ENCODE peak calls at places on chromosomes 3 and 15, in four cellular contexts. One of them, this sample, is unnamed.

GRCh38 chr3:190449801-190450200 is at the start of gene TMEM207:
- DNase-seq in HCT116: no peak
- DNase-seq in testis: no peak
- DNase-seq in PC-3: no peak
- DNase-seq in this sample: no peak

GRCh38 chr15:100889359-100890058 is 9.9 kb downstream of the ALDH1A3 start:
- DNase-seq in PC-3: peak; percentile 68
- DNase-seq in HCT116: no peak
- DNase-seq in testis: peak; percentile 54
- DNase-seq in this sample: peak; percentile 50

GRCh38 chr3:130729154-130729553 is 17.5 kb downstream of the PIK3R4 start:
- DNase-seq in testis: no peak
- DNase-seq in HCT116: no peak
- DNase-seq in PC-3: no peak
- DNase-seq in this sample: no peak

GRCh38 chr3:95939235-95939824 is 875.1 kb upstream of the EPHA6 start:
- DNase-seq in PC-3: no peak
- DNase-seq in HCT116: no peak
- DNase-seq in testis: no peak
- DNase-seq in this sample: no peak

GRCh38 chr3:53754325-53754724 is 91.9 kb downstream of the CHDH start:
- DNase-seq in HCT116: no peak
- DNase-seq in testis: no peak
- DNase-seq in PC-3: no peak
- DNase-seq in this sample: no peak

GRCh38 chr3:194640829-194641228 is 7.6 kb upstream of the TMEM44 start:
- DNase-seq in HCT116: peak; percentile 8
- DNase-seq in PC-3: peak; percentile 32
- DNase-seq in testis: no peak
- DNase-seq in this sample: no peak

GRCh38 chr15:61099030-61099800 is 129.9 kb downstream of the RORA start:
- DNase-seq in testis: no peak
- DNase-seq in HCT116: no peak
- DNase-seq in PC-3: no peak
- DNase-seq in this sample: peak; percentile 52

GRCh38 chr15:22845289-22845900 is 6.9 kb downstream of the NIPA2 start:
- DNase-seq in PC-3: no peak
- DNase-seq in HCT116: no peak
- DNase-seq in testis: no peak
- DNase-seq in this sample: no peak

GRCh38 chr3:45976191-45977091 is 19.2 kb downstream of the FYCO1 start:
- DNase-seq in HCT116: no peak
- DNase-seq in testis: no peak
- DNase-seq in PC-3: no peak
- DNase-seq in this sample: no peak

GRCh38 chr3:116443096-116443793 is 2.0 kb downstream of the LSAMP start:
- DNase-seq in testis: no peak
- DNase-seq in PC-3: no peak
- DNase-seq in HCT116: no peak
- DNase-seq in this sample: no peak

GRCh38 chr3:45968706-45969105 is 25.4 kb downstream of the CXCR6 start:
- DNase-seq in PC-3: peak; percentile 21
- DNase-seq in HCT116: no peak
- DNase-seq in testis: no peak
- DNase-seq in this sample: no peak

GRCh38 chr3:32413845-32414526 is 22.3 kb downstream of the CMTM7 start:
- DNase-seq in HCT116: no peak
- DNase-seq in PC-3: no peak
- DNase-seq in testis: no peak
- DNase-seq in this sample: peak; percentile 45

GRCh38 chr3:67011414-67012131 is 13.5 kb downstream of the KBTBD8 start:
- DNase-seq in testis: no peak
- DNase-seq in HCT116: no peak
- DNase-seq in PC-3: no peak
- DNase-seq in this sample: no peak

GRCh38 chr15:52011711-52012144 is 7.3 kb upstream of the MAPK6 start:
- DNase-seq in HCT116: no peak
- DNase-seq in PC-3: no peak
- DNase-seq in testis: no peak
- DNase-seq in this sample: peak; percentile 77

GRCh38 chr15:32715276-32715675 is 2.5 kb upstream of the GREM1 start:
- DNase-seq in HCT116: no peak
- DNase-seq in testis: no peak
- DNase-seq in PC-3: peak; percentile 19
- DNase-seq in this sample: no peak

GRCh38 chr15:77607111-77607893 is 25.4 kb downstream of the LINGO1 start:
- DNase-seq in HCT116: no peak
- DNase-seq in PC-3: no peak
- DNase-seq in testis: no peak
- DNase-seq in this sample: peak; percentile 20

GRCh38 chr15:87369269-87369668 is 887.3 kb downstream of the NTRK3 start:
- DNase-seq in PC-3: peak; percentile 74
- DNase-seq in testis: no peak
- DNase-seq in HCT116: no peak
- DNase-seq in this sample: peak; percentile 16

GRCh38 chr3:195154111-195154791 is 116.7 kb downstream of the XXYLT1 start:
- DNase-seq in HCT116: no peak
- DNase-seq in PC-3: no peak
- DNase-seq in testis: peak; percentile 29
- DNase-seq in this sample: peak; percentile 15

GRCh38 chr3:106036706-106037105 is 167.9 kb upstream of the CBLB start:
- DNase-seq in testis: no peak
- DNase-seq in PC-3: no peak
- DNase-seq in HCT116: no peak
- DNase-seq in this sample: peak; percentile 80

GRCh38 chr3:126570103-126570541 is 11.4 kb upstream of the C3orf22 start:
- DNase-seq in PC-3: no peak
- DNase-seq in testis: no peak
- DNase-seq in HCT116: no peak
- DNase-seq in this sample: no peak

GRCh38 chr3:46221368-46221767 is 13.3 kb upstream of the CCR1 start:
- DNase-seq in HCT116: no peak
- DNase-seq in PC-3: no peak
- DNase-seq in testis: no peak
- DNase-seq in this sample: no peak

GRCh38 chr3:41974223-41974622 is 12.3 kb upstream of the ULK4 start:
- DNase-seq in testis: no peak
- DNase-seq in HCT116: no peak
- DNase-seq in PC-3: no peak
- DNase-seq in this sample: no peak

GRCh38 chr3:79368403-79368802 is 399.4 kb downstream of the ROBO1 start:
- DNase-seq in testis: no peak
- DNase-seq in PC-3: peak; percentile 17
- DNase-seq in HCT116: no peak
- DNase-seq in this sample: peak; percentile 12

GRCh38 chr3:150599611-150600297 is 3.4 kb upstream of the SELENOT start:
- DNase-seq in PC-3: peak; percentile 96
- DNase-seq in testis: no peak
- DNase-seq in HCT116: peak; percentile 64
- DNase-seq in this sample: no peak

GRCh38 chr15:59306520-59307163 is 66.0 kb downstream of the MYO1E start:
- DNase-seq in PC-3: peak; percentile 82
- DNase-seq in testis: no peak
- DNase-seq in HCT116: no peak
- DNase-seq in this sample: no peak

GRCh38 chr3:86830566-86830965 is 160.4 kb downstream of the VGLL3 start:
- DNase-seq in HCT116: no peak
- DNase-seq in PC-3: no peak
- DNase-seq in testis: no peak
- DNase-seq in this sample: no peak

GRCh38 chr3:10717756-10718155 is 98.3 kb upstream of the SLC6A11 start:
- DNase-seq in PC-3: no peak
- DNase-seq in testis: no peak
- DNase-seq in HCT116: no peak
- DNase-seq in this sample: no peak

GRCh38 chr3:52119826-52120225 is 34.4 kb downstream of the POC1A start:
- DNase-seq in PC-3: no peak
- DNase-seq in HCT116: no peak
- DNase-seq in testis: no peak
- DNase-seq in this sample: no peak

GRCh38 chr3:99579246-99579645 is 59.1 kb upstream of the COL8A1 start:
- DNase-seq in testis: no peak
- DNase-seq in PC-3: peak; percentile 56
- DNase-seq in HCT116: no peak
- DNase-seq in this sample: no peak

GRCh38 chr15:58309993-58310928 is 121.5 kb upstream of the LIPC start:
- DNase-seq in testis: peak; percentile 22
- DNase-seq in PC-3: no peak
- DNase-seq in HCT116: no peak
- DNase-seq in this sample: no peak

GRCh38 chr15:91254766-91255165 is 154.7 kb downstream of the SV2B start:
- DNase-seq in PC-3: no peak
- DNase-seq in testis: peak; percentile 32
- DNase-seq in HCT116: no peak
- DNase-seq in this sample: no peak

GRCh38 chr3:48400824-48401433 is 28.9 kb downstream of the FBXW12 start:
- DNase-seq in HCT116: peak; percentile 69
- DNase-seq in PC-3: peak; percentile 86
- DNase-seq in testis: peak; percentile 70
- DNase-seq in this sample: peak; percentile 81

GRCh38 chr15:56786966-56787365 is 53.7 kb upstream of the ZNF280D start:
- DNase-seq in testis: no peak
- DNase-seq in PC-3: no peak
- DNase-seq in HCT116: no peak
- DNase-seq in this sample: no peak

GRCh38 chr3:112569265-112569664 is 7.4 kb downstream of the SLC35A5 start:
- DNase-seq in testis: no peak
- DNase-seq in PC-3: no peak
- DNase-seq in HCT116: no peak
- DNase-seq in this sample: no peak

GRCh38 chr3:14278799-14279705 is 100.4 kb downstream of the LSM3 start:
- DNase-seq in PC-3: no peak
- DNase-seq in testis: no peak
- DNase-seq in HCT116: no peak
- DNase-seq in this sample: no peak

GRCh38 chr15:60022379-60022741 is 18.2 kb downstream of the FOXB1 start:
- DNase-seq in testis: no peak
- DNase-seq in PC-3: no peak
- DNase-seq in HCT116: no peak
- DNase-seq in this sample: no peak

DNA sequence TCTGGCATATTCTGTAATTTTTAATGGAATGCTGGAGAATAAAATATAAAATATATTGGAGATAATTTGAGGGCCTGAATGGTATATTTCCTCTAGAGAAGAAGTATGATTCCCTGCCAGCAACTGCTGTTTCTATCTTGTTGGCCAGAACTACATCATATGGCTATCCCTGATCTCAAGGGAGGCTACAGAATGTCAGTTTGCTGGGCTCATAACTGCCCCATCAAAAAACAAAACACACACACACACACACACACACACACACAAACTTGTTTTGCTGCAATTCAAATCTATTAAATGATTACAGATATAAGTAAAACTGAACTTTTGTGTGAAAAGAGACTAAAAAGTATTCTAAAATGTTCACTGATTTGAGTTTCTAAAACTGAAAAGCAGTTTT is 51.0 kb downstream of the RASA2 start:
- DNase-seq in HCT116: no peak
- DNase-seq in testis: no peak
- DNase-seq in PC-3: no peak
- DNase-seq in this sample: no peak
- H3K36me3 ChIP-seq in HCT116: peaks cover 7% of the 10 kb centered on the region
- H3K36me3 ChIP-seq in testis: no peaks in the 10 kb centered on the region
- H3K36me3 ChIP-seq in PC-3: peaks cover 7% of the 10 kb centered on the region
- H3K36me3 ChIP-seq in this sample: peaks cover 41% of the 10 kb centered on the region

GRCh38 chr3:34995771-34996430 is 643.4 kb upstream of the ARPP21 start:
- DNase-seq in PC-3: no peak
- DNase-seq in HCT116: no peak
- DNase-seq in testis: no peak
- DNase-seq in this sample: no peak
- H3K4me1 ChIP-seq in PC-3: no peaks in the 10 kb centered on the region
- H3K4me1 ChIP-seq in HCT116: no peaks in the 10 kb centered on the region
- H3K4me1 ChIP-seq in testis: no peaks in the 10 kb centered on the region
- H3K4me1 ChIP-seq in this sample: peaks cover 5% of the 10 kb centered on the region

DNA sequence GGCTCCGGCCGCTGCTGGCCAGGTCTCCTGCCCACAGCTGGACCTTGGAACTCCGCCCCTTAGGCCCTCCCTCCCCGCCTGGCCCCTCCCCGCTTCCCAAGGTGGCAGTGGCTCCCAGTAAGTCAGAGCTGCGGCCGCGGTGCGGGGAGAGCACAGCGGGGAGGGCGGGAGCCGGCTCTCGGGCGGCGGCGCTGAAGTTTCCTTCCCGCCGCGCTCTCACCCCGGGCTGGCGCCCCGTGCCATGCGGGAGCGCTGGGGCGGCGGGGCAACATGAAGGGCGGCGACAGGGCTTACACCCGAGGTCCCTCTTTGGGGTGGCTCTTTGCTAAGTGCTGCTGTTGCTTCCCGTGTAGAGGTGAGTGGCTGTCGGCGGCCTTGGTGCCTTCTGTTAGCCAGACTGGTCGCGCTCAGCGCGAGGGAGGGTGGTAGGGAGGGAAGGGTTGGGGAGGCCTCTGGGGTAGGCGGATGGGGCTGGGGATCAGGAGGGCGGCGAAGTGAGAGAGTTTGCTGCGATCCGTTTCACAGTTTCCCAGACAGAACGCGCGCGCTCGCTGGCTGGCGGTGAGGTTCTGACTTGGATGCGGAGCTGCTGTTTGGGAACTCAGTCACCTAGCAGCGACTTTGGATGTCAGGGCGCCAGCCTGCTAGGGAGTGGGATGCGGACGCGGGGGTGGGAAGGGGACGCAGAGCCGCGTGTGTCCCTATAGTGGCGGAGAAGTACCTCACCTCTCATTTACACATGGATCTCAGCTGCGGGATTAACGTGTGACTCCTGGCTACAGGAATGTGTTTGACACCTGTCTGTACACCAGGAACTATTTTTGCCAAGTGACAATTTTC is 145.5 kb upstream of the UMPS start:
- DNase-seq in PC-3: peak; percentile 84
- DNase-seq in testis: peak; percentile 74
- DNase-seq in HCT116: peak; percentile 38
- DNase-seq in this sample: peak; percentile 57
- H3K27ac ChIP-seq in PC-3: peak overlapping the region; percentile 8
- H3K27ac ChIP-seq in testis: no peak overlapping the region
- H3K27ac ChIP-seq in HCT116: no peak overlapping the region
- H3K27ac ChIP-seq in this sample: no peak overlapping the region

GRCh38 chr15:65904301-65904700 is 35.0 kb downstream of the RAB11A start:
- DNase-seq in testis: no peak
- DNase-seq in PC-3: no peak
- DNase-seq in HCT116: no peak
- DNase-seq in this sample: no peak

GRCh38 chr15:65903296-65904073 is 34.2 kb downstream of the RAB11A start:
- DNase-seq in testis: no peak
- DNase-seq in PC-3: peak; percentile 19
- DNase-seq in HCT116: no peak
- DNase-seq in this sample: no peak

GRCh38 chr15:65908876-65909275 is 39.6 kb downstream of the RAB11A start:
- DNase-seq in HCT116: no peak
- DNase-seq in testis: no peak
- DNase-seq in PC-3: no peak
- DNase-seq in this sample: no peak

GRCh38 chr15:65909831-65910230 is 40.5 kb downstream of the RAB11A start:
- DNase-seq in PC-3: no peak
- DNase-seq in HCT116: no peak
- DNase-seq in testis: no peak
- DNase-seq in this sample: no peak

GRCh38 chr15:65906396-65906795 is 37.1 kb downstream of the RAB11A start:
- DNase-seq in testis: no peak
- DNase-seq in HCT116: no peak
- DNase-seq in PC-3: peak; percentile 58
- DNase-seq in this sample: peak; percentile 23
- H3K36me3 ChIP-seq in testis: no peaks in the 10 kb centered on the region
- H3K36me3 ChIP-seq in HCT116: peaks cover 22% of the 10 kb centered on the region
- H3K36me3 ChIP-seq in PC-3: peaks cover 5% of the 10 kb centered on the region
- H3K36me3 ChIP-seq in this sample: no peaks in the 10 kb centered on the region